ENCODE peak calls at places on chromosomes 2 and 18, in six cellular contexts. L is activated CD4-positive, alpha-beta T cell treated with anti-CD3 and anti-CD28 coated beads, Interleukin-2, amount 50 U/mL, for 1 hour; Y is AG08396; N is prostate gland; K is EH; T is SJCRH30. Z is an unnamed sample.

GRCh38 chr2:111698743-111699554 is 185.0 kb downstream of the ANAPC1 start:
- DNase-seq in L (peak; percentile 4), Y (peak; percentile 93), N (peak; percentile 50), K (peak; percentile 98), T (peak; percentile 83), Z (peak; percentile 24)

GRCh38 chr2:168136392-168136977 is 110.9 kb downstream of the STK39 start:
- DNase-seq in L (no peak), Y (no peak), N (no peak), K (peak; percentile 59), T (no peak), Z (no peak)

GRCh38 chr2:134453476-134453875 is 199.6 kb downstream of the MGAT5 start:
- DNase-seq in L (no peak), Y (no peak), N (no peak), K (no peak), T (no peak), Z (no peak)

GRCh38 chr2:109318150-109318948 is 189.3 kb downstream of the SH3RF3 start:
- DNase-seq in L (no peak), Y (peak; percentile 82), N (peak; percentile 44), K (peak; percentile 98), T (peak; percentile 34), Z (no peak)

GRCh38 chr2:212737773-212738172 is 199.2 kb upstream of the ERBB4 start:
- DNase-seq in L (no peak), Y (no peak), N (no peak), K (no peak), T (no peak), Z (no peak)

GRCh38 chr2:113160248-113160647 is 13.5 kb upstream of the PSD4 start:
- DNase-seq in L (no peak), Y (no peak), N (no peak), K (no peak), T (no peak), Z (no peak)

GRCh38 chr2:74703373-74703772 is 49.3 kb downstream of the SEMA4F start:
- DNase-seq in L (no peak), Y (no peak), N (no peak), K (no peak), T (no peak), Z (no peak)

GRCh38 chr2:74831693-74832530 is 2.0 kb upstream of the HK2 start:
- DNase-seq in L (no peak), Y (peak; percentile 50), N (no peak), K (peak; percentile 81), T (no peak), Z (no peak)

GRCh38 chr2:106269591-106270291 is 75.6 kb upstream of the UXS1 start:
- DNase-seq in L (peak; percentile 7), Y (no peak), N (peak; percentile 85), K (no peak), T (no peak), Z (no peak)

GRCh38 chr2:236571161-236571560 is 1.5 kb downstream of the ACKR3 start:
- DNase-seq in L (no peak), Y (no peak), N (no peak), K (no peak), T (peak; percentile 60), Z (no peak)

GRCh38 chr18:36780748-36781147 is 48.1 kb downstream of the TPGS2 start:
- DNase-seq in L (no peak), Y (no peak), N (no peak), K (peak; percentile 34), T (no peak), Z (no peak)

GRCh38 chr2:120852200-120852815 is 116.6 kb downstream of the GLI2 start:
- DNase-seq in L (no peak), Y (no peak), N (no peak), K (peak; percentile 22), T (no peak), Z (no peak)

GRCh38 chr2:191115391-191115790 is 35.4 kb downstream of the STAT4 start:
- DNase-seq in L (peak; percentile 46), Y (no peak), N (no peak), K (no peak), T (no peak), Z (peak; percentile 47)

GRCh38 chr2:232142049-232142448 is 180.5 kb downstream of the DIS3L2 start:
- DNase-seq in L (no peak), Y (peak; percentile 23), N (no peak), K (peak; percentile 43), T (peak; percentile 73), Z (no peak)

GRCh38 chr18:23572012-23572411 is 14.3 kb downstream of the NPC1 start:
- DNase-seq in L (no peak), Y (no peak), N (no peak), K (no peak), T (no peak), Z (no peak)